ENCODE peak calls at places on chromosome 2, in nine cellular contexts. One of them, this sample, is unnamed.

GRCh38 chr2:27803046-27803445 is 31.5 kb downstream of the MRPL33 start:
- DNase-seq in fibroblast of lung: no peak
- DNase-seq in AG09309: no peak
- DNase-seq in PC-3: no peak
- DNase-seq in foreskin fibroblast: no peak
- DNase-seq in sigmoid colon: no peak
- DNase-seq in MM.1S: no peak
- DNase-seq in HL-60: peak; percentile 31
- DNase-seq in Peyer's patch: no peak
- DNase-seq in this sample: no peak

GRCh38 chr2:20509766-20510490 is 63.1 kb downstream of the RHOB start:
- DNase-seq in fibroblast of lung: peak; percentile 72
- DNase-seq in AG09309: no peak
- DNase-seq in PC-3: no peak
- DNase-seq in foreskin fibroblast: peak; percentile 39
- DNase-seq in sigmoid colon: peak; percentile 66
- DNase-seq in MM.1S: peak; percentile 85
- DNase-seq in HL-60: no peak
- DNase-seq in Peyer's patch: peak; percentile 64
- DNase-seq in this sample: no peak

GRCh38 chr2:192184349-192184748 is 10.4 kb downstream of the TMEFF2 start:
- DNase-seq in fibroblast of lung: no peak
- DNase-seq in AG09309: no peak
- DNase-seq in PC-3: no peak
- DNase-seq in foreskin fibroblast: no peak
- DNase-seq in sigmoid colon: no peak
- DNase-seq in MM.1S: no peak
- DNase-seq in HL-60: no peak
- DNase-seq in Peyer's patch: no peak
- DNase-seq in this sample: no peak

GRCh38 chr2:183037281-183037659 is 987 bp downstream of the NCKAP1 start:
- DNase-seq in fibroblast of lung: peak; percentile 42
- DNase-seq in AG09309: no peak
- DNase-seq in PC-3: peak; percentile 72
- DNase-seq in foreskin fibroblast: peak; percentile 65
- DNase-seq in sigmoid colon: no peak
- DNase-seq in MM.1S: no peak
- DNase-seq in HL-60: no peak
- DNase-seq in Peyer's patch: no peak
- DNase-seq in this sample: no peak

GRCh38 chr2:209638346-209638745 is 133.3 kb upstream of the UNC80 start:
- DNase-seq in fibroblast of lung: peak; percentile 75
- DNase-seq in AG09309: no peak
- DNase-seq in PC-3: peak; percentile 86
- DNase-seq in foreskin fibroblast: peak; percentile 84
- DNase-seq in sigmoid colon: no peak
- DNase-seq in MM.1S: no peak
- DNase-seq in HL-60: no peak
- DNase-seq in Peyer's patch: no peak
- DNase-seq in this sample: no peak

GRCh38 chr2:221563601-221564000 is 8.5 kb downstream of the EPHA4 start:
- DNase-seq in fibroblast of lung: no peak
- DNase-seq in AG09309: no peak
- DNase-seq in PC-3: no peak
- DNase-seq in foreskin fibroblast: no peak
- DNase-seq in sigmoid colon: no peak
- DNase-seq in MM.1S: no peak
- DNase-seq in HL-60: no peak
- DNase-seq in Peyer's patch: no peak
- DNase-seq in this sample: no peak

GRCh38 chr2:212536385-212537310 is 2.0 kb downstream of the ERBB4 start:
- DNase-seq in fibroblast of lung: no peak
- DNase-seq in AG09309: no peak
- DNase-seq in PC-3: no peak
- DNase-seq in foreskin fibroblast: peak; percentile 16
- DNase-seq in sigmoid colon: no peak
- DNase-seq in MM.1S: no peak
- DNase-seq in HL-60: no peak
- DNase-seq in Peyer's patch: peak; percentile 34
- DNase-seq in this sample: peak; percentile 64

GRCh38 chr2:218777276-218777990 is 4.5 kb upstream of the CYP27A1 start:
- DNase-seq in fibroblast of lung: no peak
- DNase-seq in AG09309: no peak
- DNase-seq in PC-3: peak; percentile 20
- DNase-seq in foreskin fibroblast: no peak
- DNase-seq in sigmoid colon: no peak
- DNase-seq in MM.1S: no peak
- DNase-seq in HL-60: no peak
- DNase-seq in Peyer's patch: no peak
- DNase-seq in this sample: no peak

GRCh38 chr2:231708050-231708772 is at the start of gene PTMA:
- DNase-seq in fibroblast of lung: peak; percentile 100
- DNase-seq in AG09309: peak; percentile 98
- DNase-seq in PC-3: peak; percentile 99
- DNase-seq in foreskin fibroblast: peak; percentile 100
- DNase-seq in sigmoid colon: peak; percentile 100
- DNase-seq in MM.1S: peak; percentile 99
- DNase-seq in HL-60: peak; percentile 99
- DNase-seq in Peyer's patch: peak; percentile 99
- DNase-seq in this sample: peak; percentile 100

GRCh38 chr2:105912081-105912480 is 167.4 kb downstream of the NCK2 start:
- DNase-seq in fibroblast of lung: no peak
- DNase-seq in AG09309: no peak
- DNase-seq in PC-3: peak; percentile 8
- DNase-seq in foreskin fibroblast: no peak
- DNase-seq in sigmoid colon: no peak
- DNase-seq in MM.1S: no peak
- DNase-seq in HL-60: no peak
- DNase-seq in Peyer's patch: no peak
- DNase-seq in this sample: no peak

GRCh38 chr2:20148841-20149702 is 75.9 kb downstream of the SDC1 start:
- DNase-seq in fibroblast of lung: peak; percentile 97
- DNase-seq in AG09309: peak; percentile 95
- DNase-seq in PC-3: no peak
- DNase-seq in foreskin fibroblast: peak; percentile 90
- DNase-seq in sigmoid colon: no peak
- DNase-seq in MM.1S: no peak
- DNase-seq in HL-60: no peak
- DNase-seq in Peyer's patch: no peak
- DNase-seq in this sample: no peak

GRCh38 chr2:117835990-117836760 is 21.7 kb downstream of the DDX18 start:
- DNase-seq in fibroblast of lung: peak; percentile 76
- DNase-seq in AG09309: peak; percentile 47
- DNase-seq in PC-3: peak; percentile 35
- DNase-seq in foreskin fibroblast: peak; percentile 95
- DNase-seq in sigmoid colon: peak; percentile 91
- DNase-seq in MM.1S: no peak
- DNase-seq in HL-60: no peak
- DNase-seq in Peyer's patch: peak; percentile 83
- DNase-seq in this sample: peak; percentile 91

GRCh38 chr2:190678444-190679162 is 29.7 kb downstream of the NAB1 start:
- DNase-seq in fibroblast of lung: peak; percentile 58
- DNase-seq in AG09309: no peak
- DNase-seq in PC-3: no peak
- DNase-seq in foreskin fibroblast: peak; percentile 46
- DNase-seq in sigmoid colon: no peak
- DNase-seq in MM.1S: no peak
- DNase-seq in HL-60: no peak
- DNase-seq in Peyer's patch: no peak
- DNase-seq in this sample: no peak

DNA sequence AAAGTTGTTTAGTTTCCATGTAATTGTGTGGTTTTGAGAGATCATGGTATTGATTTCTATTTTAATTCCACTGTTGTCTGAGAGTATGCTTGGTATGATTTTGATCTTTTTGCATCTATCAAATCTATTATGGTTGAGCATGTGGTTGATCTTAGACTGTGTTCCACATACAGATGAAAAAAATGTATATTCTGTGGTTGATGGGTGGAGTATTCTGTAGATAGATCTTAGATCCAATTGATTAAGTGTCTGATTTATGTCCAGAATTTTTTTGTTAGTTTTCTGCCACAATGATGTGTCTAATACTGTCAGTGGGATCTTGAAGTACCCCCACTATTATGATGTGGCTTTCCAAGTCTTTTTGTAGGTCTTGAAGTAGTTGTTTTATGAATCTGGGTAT is 102.0 kb downstream of the TRABD2A start:
- DNase-seq in fibroblast of lung: no peak
- DNase-seq in AG09309: no peak
- DNase-seq in PC-3: no peak
- DNase-seq in foreskin fibroblast: no peak
- DNase-seq in sigmoid colon: no peak
- DNase-seq in MM.1S: no peak
- DNase-seq in HL-60: no peak
- DNase-seq in Peyer's patch: no peak
- DNase-seq in this sample: no peak
- H3K4me3 ChIP-seq in fibroblast of lung: no peak overlapping the region
- H3K4me3 ChIP-seq in AG09309: no peak overlapping the region
- H3K4me3 ChIP-seq in PC-3: no peak overlapping the region
- H3K4me3 ChIP-seq in foreskin fibroblast: no peak overlapping the region
- H3K4me3 ChIP-seq in sigmoid colon: no peak overlapping the region
- H3K4me3 ChIP-seq in MM.1S: no peak overlapping the region
- H3K4me3 ChIP-seq in HL-60: no peak overlapping the region
- H3K4me3 ChIP-seq in Peyer's patch: no peak overlapping the region
- H3K4me3 ChIP-seq in this sample: no peak overlapping the region

GRCh38 chr2:216279459-216279858 is 92.8 kb downstream of the MARCHF4 start:
- DNase-seq in fibroblast of lung: no peak
- DNase-seq in AG09309: peak; percentile 20
- DNase-seq in PC-3: no peak
- DNase-seq in foreskin fibroblast: peak; percentile 76
- DNase-seq in sigmoid colon: no peak
- DNase-seq in MM.1S: no peak
- DNase-seq in HL-60: no peak
- DNase-seq in Peyer's patch: no peak
- DNase-seq in this sample: no peak

GRCh38 chr2:216275890-216276289 is 96.4 kb downstream of the MARCHF4 start:
- DNase-seq in fibroblast of lung: no peak
- DNase-seq in AG09309: no peak
- DNase-seq in PC-3: no peak
- DNase-seq in foreskin fibroblast: no peak
- DNase-seq in sigmoid colon: no peak
- DNase-seq in MM.1S: no peak
- DNase-seq in HL-60: no peak
- DNase-seq in Peyer's patch: no peak
- DNase-seq in this sample: no peak

GRCh38 chr2:216279011-216279410 is 93.3 kb downstream of the MARCHF4 start:
- DNase-seq in fibroblast of lung: no peak
- DNase-seq in AG09309: no peak
- DNase-seq in PC-3: no peak
- DNase-seq in foreskin fibroblast: peak; percentile 48
- DNase-seq in sigmoid colon: no peak
- DNase-seq in MM.1S: no peak
- DNase-seq in HL-60: no peak
- DNase-seq in Peyer's patch: no peak
- DNase-seq in this sample: no peak

DNA sequence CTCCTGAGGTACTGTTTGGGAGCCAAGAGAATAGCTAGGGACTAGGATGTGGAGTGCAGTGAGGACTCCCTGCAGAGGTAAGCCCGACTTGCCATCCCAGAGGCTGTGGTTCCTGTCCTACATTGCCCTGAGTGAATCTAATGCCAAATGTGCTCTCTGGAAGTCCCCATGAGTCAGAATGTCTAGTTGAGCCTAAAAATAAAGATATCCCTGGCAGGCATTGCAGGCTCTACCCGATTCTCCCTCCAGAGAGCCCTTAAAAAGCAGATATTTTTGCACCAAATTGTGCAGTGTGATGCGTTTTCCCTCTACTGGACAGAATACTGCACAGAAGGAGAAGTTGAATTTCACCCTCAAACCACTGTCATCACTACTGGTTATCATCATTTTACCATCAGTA is 98.1 kb downstream of the MARCHF4 start:
- DNase-seq in fibroblast of lung: peak; percentile 33
- DNase-seq in AG09309: peak; percentile 31
- DNase-seq in PC-3: no peak
- DNase-seq in foreskin fibroblast: peak; percentile 45
- DNase-seq in sigmoid colon: no peak
- DNase-seq in MM.1S: no peak
- DNase-seq in HL-60: no peak
- DNase-seq in Peyer's patch: no peak
- DNase-seq in this sample: no peak
- TF ChIP-seq CTCF in fibroblast of lung: no peak
- TF ChIP-seq CTCF in AG09309: peak; percentile 24
- TF ChIP-seq CTCF in PC-3: no peak
- TF ChIP-seq CTCF in foreskin fibroblast: no peak
- TF ChIP-seq CTCF in sigmoid colon: no peak
- TF ChIP-seq CTCF in MM.1S: no peak
- TF ChIP-seq CTCF in HL-60: no peak
- TF ChIP-seq CTCF in Peyer's patch: no peak
- TF ChIP-seq CTCF in this sample: no peak

GRCh38 chr2:70141754-70142589 is 48.8 kb downstream of the C2orf42 start:
- DNase-seq in fibroblast of lung: peak; percentile 45
- DNase-seq in AG09309: no peak
- DNase-seq in PC-3: no peak
- DNase-seq in foreskin fibroblast: no peak
- DNase-seq in sigmoid colon: no peak
- DNase-seq in MM.1S: no peak
- DNase-seq in HL-60: no peak
- DNase-seq in Peyer's patch: no peak
- DNase-seq in this sample: no peak
- H3K4me3 ChIP-seq in fibroblast of lung: peak overlapping the region; percentile 50
- H3K4me3 ChIP-seq in AG09309: peak overlapping the region; percentile 47
- H3K4me3 ChIP-seq in PC-3: peak overlapping the region; percentile 63
- H3K4me3 ChIP-seq in foreskin fibroblast: peak overlapping the region; percentile 50
- H3K4me3 ChIP-seq in sigmoid colon: peak overlapping the region; percentile 72
- H3K4me3 ChIP-seq in MM.1S: peak overlapping the region; percentile 72
- H3K4me3 ChIP-seq in HL-60: peak overlapping the region; percentile 44
- H3K4me3 ChIP-seq in Peyer's patch: peak overlapping the region; percentile 80
- H3K4me3 ChIP-seq in this sample: peak overlapping the region; percentile 59

GRCh38 chr2:239882781-239883180 is 142.4 kb downstream of the NDUFA10 start:
- DNase-seq in fibroblast of lung: no peak
- DNase-seq in AG09309: no peak
- DNase-seq in PC-3: no peak
- DNase-seq in foreskin fibroblast: no peak
- DNase-seq in sigmoid colon: no peak
- DNase-seq in MM.1S: no peak
- DNase-seq in HL-60: no peak
- DNase-seq in Peyer's patch: no peak
- DNase-seq in this sample: no peak
- TF ChIP-seq CTCF in fibroblast of lung: no peak
- TF ChIP-seq CTCF in AG09309: no peak
- TF ChIP-seq CTCF in PC-3: no peak
- TF ChIP-seq CTCF in foreskin fibroblast: no peak
- TF ChIP-seq CTCF in sigmoid colon: no peak
- TF ChIP-seq CTCF in MM.1S: no peak
- TF ChIP-seq CTCF in HL-60: no peak
- TF ChIP-seq CTCF in Peyer's patch: no peak
- TF ChIP-seq CTCF in this sample: no peak